ENCODE peak calls at places on chromosomes 7 and 10, in ten cellular contexts. X, I, C, K, D, Y, B, W, G and F are unnamed samples.

GRCh38 chr10:79242620-79243152 is 104.6 kb upstream of the PPIF start:
- DNase-seq in K (peak), W (no peak), X (no peak), Y (no peak), G (peak), I (peak), C (no peak), B (no peak), D (peak), F (peak)

GRCh38 chr10:133526957-133527588 is at the start of gene CYP2E1:
- DNase-seq in D (no peak), G (no peak), B (no peak), K (no peak), Y (no peak), I (no peak), X (no peak), W (no peak), C (no peak), F (no peak)

GRCh38 chr10:104434601-104435000 is 81.0 kb downstream of the CFAP58 start:
- DNase-seq in D (no peak), C (no peak), Y (no peak), K (no peak), B (no peak), G (no peak), X (no peak), I (no peak), W (no peak), F (no peak)

GRCh38 chr7:74214816-74215630 is 5.2 kb downstream of the LAT2 start:
- DNase-seq in I (no peak), Y (no peak), G (no peak), W (no peak), X (no peak), C (no peak), B (no peak), D (no peak), K (no peak), F (no peak)

GRCh38 chr10:60731134-60731883 is 47.0 kb upstream of the CDK1 start:
- DNase-seq in G (no peak), Y (no peak), K (no peak), B (no peak), D (no peak), C (no peak), W (no peak), X (no peak), I (no peak), F (no peak)

GRCh38 chr7:17333227-17333626 is 34.8 kb downstream of the AHR start:
- DNase-seq in G (no peak), D (no peak), X (no peak), K (no peak), B (no peak), I (no peak), W (no peak), C (no peak), Y (no peak), F (no peak)

GRCh38 chr10:112363696-112364688 is 9.9 kb upstream of the ACSL5 start:
- DNase-seq in X (no peak), D (no peak), I (no peak), B (no peak), C (no peak), Y (no peak), W (no peak), K (no peak), G (no peak), F (no peak)

GRCh38 chr10:60662917-60663614 is 115.2 kb upstream of the CDK1 start:
- DNase-seq in B (no peak), Y (no peak), W (no peak), D (no peak), I (no peak), K (no peak), X (no peak), G (no peak), C (no peak), F (no peak)

GRCh38 chr7:32154797-32155196 is 84.6 kb upstream of the PDE1C start:
- DNase-seq in W (no peak), G (no peak), C (no peak), K (peak), D (no peak), Y (no peak), X (no peak), I (no peak), B (no peak), F (no peak)

GRCh38 chr7:22854158-22855048 is 31.8 kb upstream of the TOMM7 start:
- DNase-seq in G (peak), I (peak), W (peak), B (peak), X (peak), C (peak), K (peak), D (peak), Y (peak), F (peak)

GRCh38 chr10:124651402-124651887 is 92.7 kb downstream of the FAM53B start:
- DNase-seq in W (no peak), B (no peak), D (no peak), X (no peak), G (no peak), Y (no peak), K (no peak), C (no peak), I (no peak), F (no peak)

GRCh38 chr7:29017666-29018065 is 59.5 kb upstream of the TRIL start:
- DNase-seq in I (no peak), D (no peak), Y (no peak), G (no peak), X (no peak), B (no peak), K (no peak), C (no peak), W (no peak), F (no peak)

GRCh38 chr10:24255115-24255895 is 46.4 kb downstream of the KIAA1217 start:
- DNase-seq in B (no peak), W (no peak), C (no peak), D (no peak), I (peak), K (no peak), Y (no peak), G (no peak), X (no peak), F (no peak)

GRCh38 chr10:49365275-49365674 is 30.6 kb downstream of the DRGX start:
- DNase-seq in D (no peak), K (no peak), I (no peak), W (no peak), X (no peak), G (no peak), B (no peak), C (no peak), Y (no peak), F (no peak)

GRCh38 chr7:84236398-84236797 is 41.8 kb upstream of the SEMA3A start:
- DNase-seq in D (no peak), C (no peak), X (no peak), B (no peak), K (no peak), G (no peak), Y (no peak), I (peak), W (no peak), F (no peak)

GRCh38 chr10:101028446-101029244 is 2.3 kb downstream of the PDZD7 start:
- DNase-seq in B (no peak), I (no peak), Y (no peak), X (no peak), C (no peak), K (no peak), D (no peak), G (no peak), W (no peak), F (no peak)

GRCh38 chr10:60521974-60522405 is 132.3 kb upstream of the ANK3 start:
- DNase-seq in B (no peak), Y (no peak), X (no peak), G (no peak), K (no peak), D (no peak), I (no peak), C (no peak), W (no peak), F (no peak)

GRCh38 chr7:24778543-24779282 is 21.4 kb upstream of the GSDME start:
- DNase-seq in I (no peak), K (peak), G (no peak), Y (no peak), D (no peak), W (no peak), C (no peak), X (no peak), B (no peak), F (no peak)

GRCh38 chr7:144148224-144148827 is 25.4 kb downstream of the OR2A14 start:
- DNase-seq in B (no peak), D (no peak), W (no peak), C (no peak), K (no peak), G (no peak), I (no peak), Y (no peak), X (no peak), F (no peak)

GRCh38 chr7:157516911-157517781 is 180.3 kb downstream of the DNAJB6 start:
- DNase-seq in B (no peak), I (no peak), W (no peak), G (no peak), C (no peak), X (no peak), D (no peak), K (no peak), Y (no peak), F (no peak)

GRCh38 chr10:3745582-3745981 is 39.4 kb downstream of the KLF6 start:
- DNase-seq in C (no peak), X (no peak), Y (no peak), K (no peak), B (no peak), D (no peak), I (no peak), G (no peak), W (no peak), F (no peak)

GRCh38 chr7:157719008-157719682 is 382.3 kb downstream of the DNAJB6 start:
- DNase-seq in C (no peak), Y (no peak), B (no peak), D (no peak), I (no peak), G (no peak), W (no peak), X (no peak), K (no peak), F (no peak)

GRCh38 chr10:2981361-2981801 is 86.0 kb upstream of the PFKP start:
- DNase-seq in D (no peak), W (no peak), I (no peak), X (no peak), K (no peak), Y (no peak), G (no peak), C (no peak), B (no peak), F (no peak)

GRCh38 chr10:93854985-93855384 is 38.8 kb upstream of the SLC35G1 start:
- DNase-seq in I (no peak), K (no peak), C (no peak), D (no peak), X (no peak), B (no peak), G (no peak), W (no peak), Y (no peak), F (no peak)

GRCh38 chr7:50978633-50979215 is 196.0 kb upstream of the GRB10 start:
- DNase-seq in B (peak), W (no peak), G (no peak), X (no peak), C (peak), D (no peak), I (peak), Y (no peak), K (no peak), F (no peak)

GRCh38 chr10:71424496-71425194 is 27.9 kb downstream of the CDH23 start:
- DNase-seq in W (no peak), X (no peak), D (no peak), B (no peak), K (no peak), G (no peak), I (no peak), C (no peak), Y (no peak), F (no peak)

GRCh38 chr10:117480097-117480496 is 62.4 kb upstream of the EMX2 start:
- DNase-seq in X (no peak), I (no peak), B (no peak), C (peak), K (no peak), G (no peak), D (no peak), W (no peak), Y (no peak), F (no peak)